ENCODE peak calls at places on chromosomes 7 and 10, in eight cellular contexts. One of them, this sample, is unnamed.

GRCh38 chr7:101935521-101936141 is 118.2 kb downstream of the CUX1 start:
- DNase-seq in fibroblast of mammary gland: no peak
- DNase-seq in OCI-LY7: peak
- DNase-seq in endothelial cell of umbilical vein: no peak
- DNase-seq in GM23338: no peak
- DNase-seq in tibial nerve: peak
- DNase-seq in PC-9: no peak
- DNase-seq in DND-41: no peak
- DNase-seq in this sample: no peak

GRCh38 chr10:110501142-110501937 is 3.6 kb downstream of the DUSP5 start:
- DNase-seq in fibroblast of mammary gland: peak
- DNase-seq in OCI-LY7: no peak
- DNase-seq in endothelial cell of umbilical vein: peak
- DNase-seq in GM23338: peak
- DNase-seq in tibial nerve: peak
- DNase-seq in PC-9: peak
- DNase-seq in DND-41: peak
- DNase-seq in this sample: peak

GRCh38 chr7:118104812-118105441 is 79.0 kb upstream of the LSM8 start:
- DNase-seq in fibroblast of mammary gland: peak
- DNase-seq in OCI-LY7: peak
- DNase-seq in endothelial cell of umbilical vein: peak
- DNase-seq in GM23338: peak
- DNase-seq in tibial nerve: no peak
- DNase-seq in PC-9: no peak
- DNase-seq in DND-41: no peak
- DNase-seq in this sample: peak

GRCh38 chr7:132440126-132440525 is 136.1 kb downstream of the PLXNA4 start:
- DNase-seq in fibroblast of mammary gland: no peak
- DNase-seq in OCI-LY7: no peak
- DNase-seq in endothelial cell of umbilical vein: no peak
- DNase-seq in GM23338: no peak
- DNase-seq in tibial nerve: no peak
- DNase-seq in PC-9: no peak
- DNase-seq in DND-41: no peak
- DNase-seq in this sample: no peak

GRCh38 chr10:43294241-43294658 is 27.4 kb upstream of the RASGEF1A start:
- DNase-seq in fibroblast of mammary gland: no peak
- DNase-seq in OCI-LY7: no peak
- DNase-seq in endothelial cell of umbilical vein: no peak
- DNase-seq in GM23338: no peak
- DNase-seq in tibial nerve: no peak
- DNase-seq in PC-9: no peak
- DNase-seq in DND-41: no peak
- DNase-seq in this sample: no peak

GRCh38 chr10:30751678-30752331 is 122.3 kb upstream of the LYZL2 start:
- DNase-seq in fibroblast of mammary gland: peak
- DNase-seq in OCI-LY7: peak
- DNase-seq in endothelial cell of umbilical vein: peak
- DNase-seq in GM23338: peak
- DNase-seq in tibial nerve: peak
- DNase-seq in PC-9: no peak
- DNase-seq in DND-41: peak
- DNase-seq in this sample: peak

GRCh38 chr7:40720401-40720800 is 585.6 kb downstream of the SUGCT start:
- DNase-seq in fibroblast of mammary gland: peak
- DNase-seq in OCI-LY7: no peak
- DNase-seq in endothelial cell of umbilical vein: no peak
- DNase-seq in GM23338: no peak
- DNase-seq in tibial nerve: no peak
- DNase-seq in PC-9: no peak
- DNase-seq in DND-41: no peak
- DNase-seq in this sample: no peak

GRCh38 chr7:106704000-106704840 is 43.3 kb upstream of the CCDC71L start:
- DNase-seq in fibroblast of mammary gland: no peak
- DNase-seq in OCI-LY7: peak
- DNase-seq in endothelial cell of umbilical vein: no peak
- DNase-seq in GM23338: no peak
- DNase-seq in tibial nerve: no peak
- DNase-seq in PC-9: no peak
- DNase-seq in DND-41: no peak
- DNase-seq in this sample: no peak

GRCh38 chr7:48154792-48155413 is 16.4 kb upstream of the ABCA13 start:
- DNase-seq in fibroblast of mammary gland: peak
- DNase-seq in OCI-LY7: peak
- DNase-seq in endothelial cell of umbilical vein: peak
- DNase-seq in GM23338: peak
- DNase-seq in tibial nerve: no peak
- DNase-seq in PC-9: peak
- DNase-seq in DND-41: no peak
- DNase-seq in this sample: peak

GRCh38 chr7:107857541-107857912 is 33.5 kb upstream of the DLD start:
- DNase-seq in fibroblast of mammary gland: peak
- DNase-seq in OCI-LY7: no peak
- DNase-seq in endothelial cell of umbilical vein: peak
- DNase-seq in GM23338: no peak
- DNase-seq in tibial nerve: no peak
- DNase-seq in PC-9: no peak
- DNase-seq in DND-41: no peak
- DNase-seq in this sample: peak

GRCh38 chr7:144834516-144835165 is 1.2 kb downstream of the TPK1 start:
- DNase-seq in fibroblast of mammary gland: peak
- DNase-seq in OCI-LY7: peak
- DNase-seq in endothelial cell of umbilical vein: no peak
- DNase-seq in GM23338: peak
- DNase-seq in tibial nerve: no peak
- DNase-seq in PC-9: no peak
- DNase-seq in DND-41: peak
- DNase-seq in this sample: peak

GRCh38 chr7:101880536-101881443 is 63.4 kb downstream of the CUX1 start:
- DNase-seq in fibroblast of mammary gland: peak
- DNase-seq in OCI-LY7: no peak
- DNase-seq in endothelial cell of umbilical vein: peak
- DNase-seq in GM23338: no peak
- DNase-seq in tibial nerve: no peak
- DNase-seq in PC-9: no peak
- DNase-seq in DND-41: no peak
- DNase-seq in this sample: peak

GRCh38 chr7:142873281-142873784 is 12.2 kb downstream of the TRPV6 start:
- DNase-seq in fibroblast of mammary gland: peak
- DNase-seq in OCI-LY7: peak
- DNase-seq in endothelial cell of umbilical vein: no peak
- DNase-seq in GM23338: peak
- DNase-seq in tibial nerve: no peak
- DNase-seq in PC-9: no peak
- DNase-seq in DND-41: peak
- DNase-seq in this sample: peak
- TF ChIP-seq CTCF in fibroblast of mammary gland: peak
- TF ChIP-seq CTCF in OCI-LY7: peak
- TF ChIP-seq CTCF in endothelial cell of umbilical vein: peak
- TF ChIP-seq CTCF in GM23338: peak
- TF ChIP-seq CTCF in tibial nerve: no peak
- TF ChIP-seq CTCF in PC-9: peak
- TF ChIP-seq CTCF in DND-41: peak
- TF ChIP-seq CTCF in this sample: peak

DNA sequence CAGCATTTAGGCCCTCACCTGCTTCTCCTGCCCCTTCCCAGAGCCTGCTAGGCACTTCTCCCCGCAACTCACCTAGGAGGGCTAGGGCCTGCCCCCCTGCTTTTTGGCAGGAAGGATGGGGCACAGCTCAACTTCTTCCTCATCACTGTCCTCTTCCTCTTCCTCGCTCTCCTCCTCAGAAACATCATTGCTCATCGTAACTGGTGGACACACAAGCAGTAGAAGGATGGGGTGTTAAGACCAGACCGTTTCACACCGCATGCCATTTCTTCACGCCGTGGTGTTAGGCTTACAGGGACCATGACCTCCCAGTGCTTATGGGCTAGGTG is 1.6 kb downstream of the NPM3 start:
- DNase-seq in fibroblast of mammary gland: no peak
- DNase-seq in OCI-LY7: no peak
- DNase-seq in endothelial cell of umbilical vein: no peak
- DNase-seq in GM23338: no peak
- DNase-seq in tibial nerve: no peak
- DNase-seq in PC-9: no peak
- DNase-seq in DND-41: no peak
- DNase-seq in this sample: no peak
- H3K4me3 ChIP-seq in fibroblast of mammary gland: peak
- H3K4me3 ChIP-seq in OCI-LY7: peak
- H3K4me3 ChIP-seq in endothelial cell of umbilical vein: no peak
- H3K4me3 ChIP-seq in GM23338: peak
- H3K4me3 ChIP-seq in tibial nerve: no peak
- H3K4me3 ChIP-seq in PC-9: no peak
- H3K4me3 ChIP-seq in DND-41: peak
- H3K4me3 ChIP-seq in this sample: no peak

DNA sequence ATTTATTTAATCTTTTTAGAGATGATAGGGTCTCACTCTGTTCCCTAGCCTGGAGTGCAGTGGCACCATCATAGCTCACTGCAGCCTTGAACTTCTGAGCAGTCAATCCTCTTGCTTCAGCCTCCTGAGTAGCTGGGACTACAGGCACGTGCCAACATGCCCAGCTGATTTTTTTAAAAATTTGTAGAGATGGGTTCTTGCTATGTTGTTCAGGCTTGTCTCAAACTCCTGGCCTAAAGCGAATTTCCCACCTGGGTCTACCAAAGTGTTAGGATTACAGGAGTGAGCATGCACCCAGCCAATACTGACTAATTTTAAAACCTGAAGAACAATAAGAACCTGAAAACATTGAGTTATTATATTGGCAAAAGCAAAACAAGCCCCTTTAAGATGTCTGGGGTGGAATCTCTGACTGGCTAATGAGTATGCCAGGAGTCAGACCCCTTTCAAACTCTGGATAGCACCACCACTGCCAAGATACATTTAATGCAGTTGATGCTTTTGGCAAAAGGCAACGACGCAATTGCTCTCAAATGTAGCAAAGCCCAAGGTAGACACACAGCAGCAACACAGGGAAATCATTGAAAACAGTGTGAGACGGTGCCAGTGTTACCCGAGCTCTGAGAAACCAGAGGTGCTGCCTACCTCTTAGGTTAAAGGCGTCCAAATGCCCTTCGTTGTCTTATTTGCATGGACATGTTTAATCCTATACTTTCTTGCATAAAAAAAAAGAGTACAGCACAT is 40.7 kb upstream of the TOMM7 start:
- DNase-seq in fibroblast of mammary gland: no peak
- DNase-seq in OCI-LY7: no peak
- DNase-seq in endothelial cell of umbilical vein: no peak
- DNase-seq in GM23338: no peak
- DNase-seq in tibial nerve: no peak
- DNase-seq in PC-9: no peak
- DNase-seq in DND-41: no peak
- DNase-seq in this sample: no peak
- TF ChIP-seq CTCF in fibroblast of mammary gland: no peak
- TF ChIP-seq CTCF in OCI-LY7: no peak
- TF ChIP-seq CTCF in endothelial cell of umbilical vein: no peak
- TF ChIP-seq CTCF in GM23338: no peak
- TF ChIP-seq CTCF in tibial nerve: no peak
- TF ChIP-seq CTCF in PC-9: no peak
- TF ChIP-seq CTCF in DND-41: no peak
- TF ChIP-seq CTCF in this sample: no peak

DNA sequence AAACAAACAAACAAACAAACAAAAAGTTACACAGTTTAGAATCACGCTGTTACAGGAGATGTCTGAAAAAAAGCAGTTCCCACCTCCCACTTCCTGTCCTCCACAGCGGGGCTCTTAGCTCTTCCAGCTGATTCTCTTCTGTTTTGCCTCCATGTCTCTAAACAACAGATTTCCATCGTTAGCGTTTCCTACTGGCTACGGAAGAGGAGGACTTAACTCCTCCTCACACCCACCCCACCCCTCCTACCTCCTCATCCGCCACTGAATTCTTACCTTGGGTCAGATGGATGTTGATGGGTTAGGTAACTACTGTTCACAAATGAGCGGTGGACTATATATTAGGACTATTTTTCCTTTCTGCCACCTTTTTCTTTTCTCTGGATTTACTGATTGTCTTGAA is 36.8 kb upstream of the NUB1 start:
- DNase-seq in fibroblast of mammary gland: no peak
- DNase-seq in OCI-LY7: no peak
- DNase-seq in endothelial cell of umbilical vein: no peak
- DNase-seq in GM23338: peak
- DNase-seq in tibial nerve: no peak
- DNase-seq in PC-9: no peak
- DNase-seq in DND-41: no peak
- DNase-seq in this sample: no peak
- H3K4me3 ChIP-seq in fibroblast of mammary gland: no peak
- H3K4me3 ChIP-seq in OCI-LY7: no peak
- H3K4me3 ChIP-seq in endothelial cell of umbilical vein: no peak
- H3K4me3 ChIP-seq in GM23338: peak
- H3K4me3 ChIP-seq in tibial nerve: no peak
- H3K4me3 ChIP-seq in PC-9: no peak
- H3K4me3 ChIP-seq in DND-41: no peak
- H3K4me3 ChIP-seq in this sample: no peak

GRCh38 chr10:104301907-104302690 is 33.1 kb downstream of the GSTO2 start:
- DNase-seq in fibroblast of mammary gland: peak
- DNase-seq in OCI-LY7: no peak
- DNase-seq in endothelial cell of umbilical vein: no peak
- DNase-seq in GM23338: no peak
- DNase-seq in tibial nerve: no peak
- DNase-seq in PC-9: no peak
- DNase-seq in DND-41: no peak
- DNase-seq in this sample: no peak
- TF ChIP-seq CTCF in fibroblast of mammary gland: peak
- TF ChIP-seq CTCF in OCI-LY7: no peak
- TF ChIP-seq CTCF in endothelial cell of umbilical vein: no peak
- TF ChIP-seq CTCF in GM23338: no peak
- TF ChIP-seq CTCF in tibial nerve: no peak
- TF ChIP-seq CTCF in PC-9: no peak
- TF ChIP-seq CTCF in DND-41: no peak
- TF ChIP-seq CTCF in this sample: peak